ENCODE peak calls at places on chromosome 1, in seven cellular contexts. M, Q, I, U, G, R and S are unnamed samples.
A peak's percentile ranks its signal among the peaks of the same experiment; 100 is the strongest.

GRCh38 chr1:66284746-66285145 is 249.2 kb upstream of the SGIP1 start:
- DNase-seq in G (no peak), I (no peak), M (no peak), Q (no peak), U (no peak), R (no peak), S (no peak)

GRCh38 chr1:30335389-30335996 is 387.9 kb downstream of the MATN1 start:
- DNase-seq in Q (no peak), R (no peak), M (no peak), U (no peak), I (no peak), G (no peak), S (no peak)

GRCh38 chr1:30679201-30679975 is 44.0 kb downstream of the MATN1 start:
- DNase-seq in R (no peak), G (no peak), I (no peak), M (no peak), U (no peak), Q (no peak), S (no peak)

GRCh38 chr1:22711071-22711470 is 432 bp downstream of the EPHB2 start:
- DNase-seq in Q (no peak), I (peak; percentile 14), U (no peak), R (peak; percentile 53), G (no peak), M (no peak), S (no peak)

GRCh38 chr1:180498594-180498993 is 3.8 kb downstream of the ACBD6 start:
- DNase-seq in M (no peak), Q (no peak), R (no peak), U (no peak), I (no peak), G (no peak), S (no peak)

GRCh38 chr1:232748910-232749368 is 56.3 kb upstream of the MAP10 start:
- DNase-seq in U (no peak), R (peak; percentile 27), M (no peak), I (no peak), G (no peak), Q (no peak), S (no peak)

GRCh38 chr1:35449334-35450008 is 107.7 kb downstream of the KIAA0319L start:
- DNase-seq in U (no peak), Q (no peak), G (no peak), R (no peak), M (peak; percentile 76), I (no peak), S (peak; percentile 95)

GRCh38 chr1:237712808-237713207 is 177.9 kb downstream of the ZP4 start:
- DNase-seq in I (no peak), R (no peak), Q (no peak), M (no peak), G (no peak), U (no peak), S (no peak)

GRCh38 chr1:93221913-93222312 is 41.4 kb downstream of the CCDC18 start:
- DNase-seq in Q (no peak), G (no peak), I (no peak), M (no peak), R (no peak), U (no peak), S (no peak)

GRCh38 chr1:173267453-173267945 is 60.4 kb upstream of the TNFSF4 start:
- DNase-seq in U (no peak), I (no peak), M (no peak), R (peak; percentile 5), G (no peak), Q (no peak), S (no peak)